ENCODE peak calls at places on chromosomes 16 and 17, in ten cellular contexts. C is NCI-H1436; D is dermis microvascular lymphatic vessel endothelial cell; N is activated naive CD4-positive, alpha-beta T cell; R is CD8-positive, alpha-beta T cell; F is effector memory CD8-positive, alpha-beta T cell; Y is transverse colon; Q is neural crest cell; A is NCI-H2081 treated with DMSO at 0.1 percent for 48 hours; T is T-helper 2 cell. B is an unnamed sample.
A peak's percentile ranks its signal among the peaks of the same experiment; 100 is the strongest.

GRCh38 chr17:40707720-40708119 is 4.2 kb upstream of the KRT24 start:
- DNase-seq in C (no peak), D (peak; percentile 94), N (no peak), R (no peak), F (no peak), Y (no peak), Q (no peak), A (no peak), T (no peak), B (no peak)

GRCh38 chr17:28916302-28916934 is 13.5 kb upstream of the DHRS13 start:
- DNase-seq in C (peak; percentile 12), D (peak; percentile 70), N (no peak), R (peak; percentile 44), F (peak; percentile 26), Y (no peak), Q (peak; percentile 32), A (no peak), T (peak; percentile 53), B (no peak)

GRCh38 chr16:3696425-3697218 is 20.7 kb downstream of the TRAP1 start:
- DNase-seq in C (no peak), D (no peak), N (no peak), R (no peak), F (no peak), Y (no peak), Q (no peak), A (no peak), T (no peak), B (no peak)

GRCh38 chr16:73302942-73303341 is 255.0 kb upstream of the ZFHX3 start:
- DNase-seq in C (no peak), D (no peak), N (no peak), R (no peak), F (no peak), Y (no peak), Q (no peak), A (no peak), T (no peak), B (no peak)

GRCh38 chr16:77898671-77899211 is 110.4 kb downstream of the VAT1L start:
- DNase-seq in C (peak; percentile 21), D (no peak), N (no peak), R (no peak), F (no peak), Y (no peak), Q (no peak), A (peak; percentile 52), T (no peak), B (no peak)

GRCh38 chr16:50804290-50804907 is 62.5 kb downstream of the CYLD start:
- DNase-seq in C (no peak), D (no peak), N (no peak), R (no peak), F (no peak), Y (no peak), Q (no peak), A (no peak), T (no peak), B (no peak)

GRCh38 chr16:69535123-69536050 is 30.4 kb upstream of the NFAT5 start:
- DNase-seq in C (no peak), D (peak; percentile 96), N (no peak), R (no peak), F (no peak), Y (no peak), Q (no peak), A (no peak), T (no peak), B (no peak)

GRCh38 chr16:88977845-88978607 is 1.0 kb upstream of the CBFA2T3 start:
- DNase-seq in C (no peak), D (no peak), N (no peak), R (no peak), F (no peak), Y (no peak), Q (no peak), A (no peak), T (no peak), B (no peak)

GRCh38 chr16:81480856-81481821 is 36.5 kb downstream of the CMIP start:
- DNase-seq in C (no peak), D (no peak), N (no peak), R (no peak), F (no peak), Y (peak; percentile 72), Q (no peak), A (no peak), T (peak; percentile 14), B (no peak)

GRCh38 chr17:9409026-9409425 is 166.6 kb downstream of the STX8 start:
- DNase-seq in C (no peak), D (no peak), N (no peak), R (no peak), F (no peak), Y (no peak), Q (no peak), A (no peak), T (no peak), B (no peak)

GRCh38 chr16:11205065-11205699 is 50.8 kb downstream of the SOCS1 start:
- DNase-seq in C (no peak), D (no peak), N (no peak), R (no peak), F (no peak), Y (no peak), Q (no peak), A (no peak), T (no peak), B (no peak)

GRCh38 chr16:9932000-9932399 is 250.2 kb downstream of the GRIN2A start:
- DNase-seq in C (no peak), D (no peak), N (no peak), R (no peak), F (no peak), Y (no peak), Q (no peak), A (no peak), T (no peak), B (no peak)

GRCh38 chr17:27564463-27564862 is 66.5 kb upstream of the LGALS9 start:
- DNase-seq in C (no peak), D (no peak), N (no peak), R (no peak), F (no peak), Y (no peak), Q (no peak), A (no peak), T (no peak), B (no peak)

GRCh38 chr17:948284-948852 is 31.2 kb downstream of the NXN start:
- DNase-seq in C (peak; percentile 40), D (no peak), N (no peak), R (no peak), F (no peak), Y (no peak), Q (no peak), A (no peak), T (no peak), B (no peak)

GRCh38 chr17:42999003-42999525 is 845 bp downstream of the RPL27 start:
- DNase-seq in C (no peak), D (no peak), N (no peak), R (no peak), F (no peak), Y (no peak), Q (no peak), A (no peak), T (no peak), B (no peak)

GRCh38 chr16:27429981-27430441 is 28.0 kb downstream of the IL21R start:
- DNase-seq in C (no peak), D (no peak), N (no peak), R (peak; percentile 9), F (no peak), Y (no peak), Q (no peak), A (no peak), T (no peak), B (no peak)

GRCh38 chr16:71360378-71360777 is 1.9 kb downstream of the CALB2 start:
- DNase-seq in C (no peak), D (peak; percentile 46), N (no peak), R (no peak), F (no peak), Y (no peak), Q (no peak), A (no peak), T (no peak), B (peak; percentile 58)

GRCh38 chr16:68921654-68922053 is 78.3 kb downstream of the TANGO6 start:
- DNase-seq in C (no peak), D (peak; percentile 63), N (no peak), R (no peak), F (no peak), Y (peak; percentile 38), Q (no peak), A (no peak), T (no peak), B (no peak)

GRCh38 chr16:4935231-4935855 is 1.6 kb downstream of the PPL start:
- DNase-seq in C (no peak), D (no peak), N (no peak), R (no peak), F (no peak), Y (peak; percentile 65), Q (no peak), A (no peak), T (no peak), B (no peak)

GRCh38 chr17:82492647-82493516 is 26.6 kb upstream of the FOXK2 start:
- DNase-seq in C (no peak), D (no peak), N (no peak), R (no peak), F (no peak), Y (no peak), Q (no peak), A (no peak), T (no peak), B (no peak)

GRCh38 chr17:46776298-46777005 is 42.0 kb downstream of the WNT3 start:
- DNase-seq in C (no peak), D (no peak), N (no peak), R (no peak), F (no peak), Y (no peak), Q (no peak), A (no peak), T (no peak), B (no peak)

GRCh38 chr16:67216612-67217490 is 10.1 kb upstream of the TMEM208 start:
- DNase-seq in C (no peak), D (peak; percentile 56), N (no peak), R (no peak), F (no peak), Y (no peak), Q (no peak), A (no peak), T (no peak), B (no peak)

GRCh38 chr17:37417852-37418251 is 11.2 kb downstream of the TADA2A start:
- DNase-seq in C (no peak), D (no peak), N (no peak), R (no peak), F (no peak), Y (no peak), Q (no peak), A (no peak), T (no peak), B (no peak)

B was measured in SW 1271.